ENCODE peak calls at places on chromosome 1, in four cellular contexts. F is right lobe of liver; W is CD8-positive, alpha-beta memory T cell; G is colonic mucosa. M is an unnamed sample. For H3K9me3, the result is how much of the 10 kb centered on the place peaks cover.

GRCh38 chr1:181103404-181103803 is 14.9 kb downstream of the IER5 start:
- DNase-seq in G (no peak), F (no peak), W (no peak), M (no peak)

GRCh38 chr1:155206891-155207577 is 663 bp downstream of the THBS3 start:
- DNase-seq in F (peak), G (peak), W (peak), M (peak)

GRCh38 chr1:163414778-163415177 is 93.0 kb downstream of the NUF2 start:
- DNase-seq in G (no peak), W (no peak), F (no peak), M (no peak)

GRCh38 chr1:23958810-23959460 is 693 bp upstream of the PNRC2 start:
- DNase-seq in W (peak), F (peak), G (peak), M (peak)

GRCh38 chr1:245365071-245365470 is 210.3 kb downstream of the KIF26B start:
- DNase-seq in G (no peak), F (no peak), W (no peak), M (no peak)

GRCh38 chr1:116766616-116767469 is 12.6 kb downstream of the CD2 start:
- DNase-seq in G (no peak), W (peak), F (no peak), M (peak)

GRCh38 chr1:160877221-160877620 is 7.8 kb downstream of the ITLN1 start:
- DNase-seq in F (no peak), G (no peak), W (no peak), M (no peak)

GRCh38 chr1:227920896-227921295 is 26.8 kb downstream of the WNT9A start:
- DNase-seq in F (no peak), G (no peak), W (no peak), M (peak)

GRCh38 chr1:167016090-167016750 is 27.1 kb downstream of the MAEL start:
- DNase-seq in W (no peak), G (no peak), F (no peak), M (no peak)

GRCh38 chr1:46110521-46110920 is 21.9 kb downstream of the PIK3R3 start:
- DNase-seq in F (no peak), G (no peak), W (no peak), M (no peak)

DNA sequence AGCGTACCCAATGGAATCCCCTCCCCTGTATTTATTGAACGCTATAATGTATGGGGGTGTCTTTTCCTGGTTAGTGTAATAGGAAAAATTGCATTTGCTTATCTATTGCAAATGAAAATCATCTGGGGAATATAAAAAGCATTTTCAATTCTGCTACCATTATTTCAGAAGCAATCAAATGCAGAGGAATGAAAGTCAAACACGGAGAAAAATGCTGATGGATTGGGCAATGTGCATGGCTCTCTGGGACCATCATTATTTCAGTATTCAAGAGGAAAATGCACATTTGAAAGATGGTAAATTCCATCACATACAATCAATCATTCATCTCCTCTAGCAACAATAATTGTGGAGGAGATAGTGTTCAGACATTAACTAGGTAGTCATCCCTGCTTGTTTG is 277.1 kb upstream of the B3GALT2 start:
- DNase-seq in F (no peak), G (no peak), W (no peak), M (no peak)
- H3K4me3 ChIP-seq in F (no peak), G (no peak), W (no peak), M (no peak)

DNA sequence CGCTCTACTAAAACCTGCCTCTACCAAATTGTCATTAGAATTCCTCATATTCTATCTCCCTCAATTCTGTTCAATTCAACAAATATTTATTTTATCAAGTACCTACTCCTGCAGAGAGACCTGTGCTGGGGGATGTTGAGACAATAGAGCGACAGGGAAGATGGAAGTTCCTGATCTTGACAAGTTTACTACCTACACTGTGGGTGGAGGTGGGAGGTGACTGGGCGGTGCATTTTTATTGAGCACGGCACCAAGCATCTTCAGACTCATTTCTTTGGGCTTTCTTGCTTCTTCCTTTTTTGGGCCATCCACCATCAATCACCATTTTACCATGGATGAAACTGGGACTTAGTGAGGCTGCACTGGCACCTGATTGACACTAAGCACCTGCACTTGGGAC is 61.3 kb downstream of the KIRREL1 start:
- DNase-seq in W (no peak), F (no peak), G (no peak), M (no peak)
- H3K9me3 ChIP-seq in W (under half), F (under half), G (under half), M (under half)

GRCh38 chr1:28507646-28508434 is 2.0 kb downstream of the RCC1 start:
- DNase-seq in W (no peak), F (no peak), G (no peak), M (no peak)

GRCh38 chr1:28508435-28508754 is 2.6 kb downstream of the RCC1 start:
- DNase-seq in F (no peak), G (no peak), W (no peak), M (no peak)

GRCh38 chr1:28510350-28511223 is 4.7 kb downstream of the RCC1 start:
- DNase-seq in F (no peak), W (no peak), G (no peak), M (peak)

GRCh38 chr1:28509705-28510349 is 4.0 kb downstream of the RCC1 start:
- DNase-seq in G (no peak), W (no peak), F (no peak), M (peak)

GRCh38 chr1:28512058-28512611 is 6.3 kb downstream of the RCC1 start:
- DNase-seq in F (no peak), G (no peak), W (no peak), M (no peak)
- H3K27ac ChIP-seq in F (no peak), G (no peak), W (no peak), M (no peak)

DNA sequence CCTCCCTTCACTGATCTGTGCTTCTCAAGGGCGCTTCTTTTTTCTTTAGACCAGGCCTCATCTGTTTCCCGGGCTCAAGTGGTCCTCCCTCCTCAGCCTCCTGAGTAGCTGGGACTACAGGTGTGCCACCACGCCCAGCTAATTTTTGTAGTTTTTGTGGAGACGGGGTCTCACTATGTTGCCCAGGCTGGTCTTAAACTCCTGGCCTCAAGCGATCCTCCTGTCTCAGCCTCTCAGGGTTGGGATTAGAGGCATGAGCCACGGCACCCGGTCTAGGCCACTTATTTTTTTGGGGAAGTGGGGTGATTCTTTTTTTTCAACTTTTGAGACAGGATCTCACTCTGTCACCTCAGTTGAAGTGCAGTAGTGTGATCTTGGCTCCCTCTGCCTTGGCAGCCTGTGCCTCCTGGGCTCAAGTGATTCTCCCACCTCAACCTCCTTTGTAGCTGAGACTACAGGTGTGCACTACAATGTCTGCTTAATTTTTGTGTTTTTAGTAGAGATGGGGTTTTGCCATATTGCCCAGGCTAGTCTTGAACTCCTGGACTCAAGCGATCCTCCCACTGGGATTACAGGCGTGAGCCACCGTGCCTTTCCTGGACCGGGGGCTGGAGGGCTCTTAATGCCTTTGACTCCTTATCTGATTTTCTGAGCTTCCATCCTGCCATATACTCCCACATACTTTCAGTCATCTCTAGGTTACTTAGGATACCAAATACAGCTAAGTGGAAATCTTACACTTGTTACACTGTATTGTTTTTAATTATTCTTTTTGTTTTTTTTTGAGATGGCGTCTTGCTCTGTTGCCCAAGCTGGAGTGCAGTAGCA is 18.9 kb downstream of the MFAP2 start:
- DNase-seq in F (no peak), G (no peak), W (no peak), M (no peak)
- H3K4me3 ChIP-seq in F (peak), G (peak), W (no peak), M (peak)

GRCh38 chr1:49677706-49678105 is 346.0 kb downstream of the AGBL4 start:
- DNase-seq in G (no peak), W (no peak), F (no peak), M (no peak)
- H3K9me3 ChIP-seq in G (under half), W (under half), F (under half), M (under half)

DNA sequence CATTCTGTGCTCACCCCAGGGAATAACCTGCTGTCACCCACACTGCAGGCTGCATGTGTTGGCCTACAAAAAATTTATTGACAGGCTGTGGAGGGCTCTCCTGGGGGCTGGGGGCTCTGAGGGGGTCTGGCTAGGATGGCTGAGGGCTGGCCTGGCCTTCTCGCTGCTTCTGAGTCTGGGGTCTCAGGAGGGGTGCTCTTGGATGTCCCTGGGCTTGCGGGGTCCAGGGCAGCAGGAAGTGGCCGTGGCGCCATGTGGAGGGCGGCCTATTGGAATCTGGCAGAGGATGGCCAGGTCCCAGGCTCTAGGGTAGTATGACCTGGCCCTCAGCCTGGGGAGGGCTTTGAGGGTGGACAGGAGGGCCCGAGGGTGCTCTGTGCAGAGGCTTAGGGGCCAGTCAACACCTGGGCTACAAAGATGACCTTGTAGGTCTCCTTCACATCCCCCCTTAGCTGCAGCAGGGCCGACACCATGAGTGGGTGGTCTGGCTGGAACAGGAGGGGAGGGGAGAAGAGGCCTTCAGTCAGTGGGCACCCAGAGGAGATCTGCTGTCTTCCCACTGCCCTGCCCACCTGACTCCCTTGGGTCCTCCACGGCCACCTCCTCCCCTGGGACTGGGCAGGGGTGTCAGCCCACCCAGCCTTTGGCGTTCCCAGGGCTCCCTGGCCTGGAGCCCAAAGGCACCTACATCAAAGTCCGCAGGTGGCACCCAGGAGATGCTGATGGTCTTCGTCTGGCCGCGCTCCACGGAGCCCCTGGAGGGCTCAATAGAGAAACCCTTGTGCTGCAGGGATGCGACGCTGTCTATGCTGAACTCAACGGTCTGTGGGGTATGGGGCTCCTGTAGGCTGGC is 3.0 kb upstream of the TMEM52 start:
- DNase-seq in G (no peak), W (no peak), F (peak), M (no peak)
- H3K27ac ChIP-seq in G (no peak), W (no peak), F (no peak), M (no peak)

GRCh38 chr1:47853059-47853458 is 144.1 kb downstream of the TRABD2B start:
- DNase-seq in W (no peak), F (no peak), G (no peak), M (no peak)
- H3K4me3 ChIP-seq in W (no peak), F (no peak), G (no peak), M (no peak)